ENCODE peak calls at places on chromosomes 13 and 19, in nine cellular contexts. N is astrocyte; R is uterus; B is right atrium auricular region; C is sigmoid colon; L is adrenal gland; K is neuronal stem cell; S is skeletal muscle cell; D is CD8-positive, alpha-beta T cell. O is an unnamed sample.

GRCh38 chr13:78317030-78317429 is 286.3 kb downstream of the POU4F1 start:
- DNase-seq in C (no peak), R (no peak), S (no peak), B (no peak), K (peak), L (no peak), N (no peak), D (no peak), O (no peak)

GRCh38 chr13:114068723-114069322 is 63.6 kb downstream of the RASA3 start:
- DNase-seq in K (no peak), R (peak), D (no peak), S (peak), N (peak), C (peak), L (peak), B (no peak), O (no peak)

GRCh38 chr13:110339975-110340550 is 33.0 kb downstream of the COL4A2 start:
- DNase-seq in R (no peak), S (no peak), D (no peak), C (no peak), B (no peak), L (no peak), N (no peak), K (no peak), O (no peak)

GRCh38 chr19:51514866-51515481 is 13.4 kb upstream of the SIGLEC12 start:
- DNase-seq in R (no peak), D (no peak), K (peak), N (peak), C (no peak), S (peak), B (no peak), L (no peak), O (peak)

GRCh38 chr13:46172531-46172991 is 9.4 kb downstream of the LCP1 start:
- DNase-seq in D (peak), S (no peak), K (no peak), C (no peak), L (no peak), R (no peak), B (no peak), N (no peak), O (no peak)

GRCh38 chr19:18717601-18718000 is 34.1 kb downstream of the CRTC1 start:
- DNase-seq in N (no peak), S (no peak), L (no peak), C (no peak), K (no peak), B (no peak), D (no peak), R (no peak), O (no peak)

GRCh38 chr13:34391071-34391470 is 551.0 kb upstream of the NBEA start:
- DNase-seq in K (no peak), L (no peak), N (peak), B (no peak), C (no peak), R (no peak), D (no peak), S (no peak), O (no peak)

GRCh38 chr19:43607238-43608205 is 4.4 kb upstream of the SRRM5 start:
- DNase-seq in C (no peak), S (no peak), B (no peak), R (no peak), K (no peak), D (no peak), N (no peak), L (no peak), O (no peak)

GRCh38 chr19:50333737-50334617 is 4.8 kb upstream of the KCNC3 start:
- DNase-seq in K (no peak), C (peak), B (peak), S (peak), R (peak), D (no peak), N (peak), L (peak), O (no peak)

GRCh38 chr19:15144046-15144646 is 36.9 kb downstream of the SYDE1 start:
- DNase-seq in S (no peak), N (no peak), B (no peak), L (no peak), C (peak), D (no peak), K (no peak), R (no peak), O (no peak)

GRCh38 chr13:48818495-48818961 is 157.2 kb upstream of the FNDC3A start:
- DNase-seq in R (no peak), K (no peak), N (peak), B (no peak), D (no peak), C (no peak), S (peak), L (peak), O (no peak)

GRCh38 chr13:49410006-49410405 is 33.9 kb downstream of the CAB39L start:
- DNase-seq in N (no peak), S (no peak), L (no peak), B (no peak), K (no peak), R (no peak), D (no peak), C (no peak), O (no peak)

GRCh38 chr19:49070416-49070815 is 2.1 kb downstream of the KCNA7 start:
- DNase-seq in R (no peak), B (no peak), C (no peak), N (no peak), S (no peak), L (no peak), D (no peak), K (no peak), O (no peak)

GRCh38 chr19:33493401-33494275 is 28.0 kb downstream of the PEPD start:
- DNase-seq in D (no peak), B (no peak), K (no peak), C (peak), N (no peak), L (no peak), R (no peak), S (no peak), O (no peak)

GRCh38 chr13:90750957-90751356 is 596.5 kb upstream of the MIR17HG start:
- DNase-seq in C (no peak), L (no peak), K (no peak), N (no peak), D (no peak), R (no peak), S (no peak), B (no peak), O (no peak)

GRCh38 chr13:113620036-113620435 is 35.5 kb downstream of the TFDP1 start:
- DNase-seq in C (peak), K (no peak), S (no peak), N (no peak), B (no peak), D (no peak), R (no peak), L (no peak), O (no peak)

GRCh38 chr13:86425127-86425526 is 625.9 kb upstream of the SLITRK6 start:
- DNase-seq in C (no peak), B (no peak), R (no peak), K (no peak), S (no peak), D (no peak), L (no peak), N (no peak), O (no peak)

GRCh38 chr13:29791997-29792775 is 58.2 kb downstream of the UBL3 start:
- DNase-seq in L (no peak), R (no peak), K (no peak), C (no peak), D (no peak), N (peak), S (no peak), B (no peak), O (no peak)

GRCh38 chr13:29696606-29697005 is 101.1 kb upstream of the SLC7A1 start:
- DNase-seq in L (no peak), N (no peak), B (no peak), D (no peak), R (no peak), S (no peak), K (no peak), C (no peak), O (no peak)

GRCh38 chr13:50408068-50408467 is 392.8 kb downstream of the KCNRG start:
- DNase-seq in R (no peak), N (no peak), S (no peak), C (no peak), L (no peak), K (no peak), D (no peak), B (no peak), O (no peak)

GRCh38 chr19:12648088-12648487 is 18.5 kb downstream of the MAN2B1 start:
- DNase-seq in N (no peak), B (no peak), R (peak), S (no peak), D (no peak), C (no peak), L (peak), K (no peak), O (no peak)

GRCh38 chr19:572891-573825 is 762 bp downstream of the BSG start:
- DNase-seq in D (no peak), N (no peak), B (no peak), K (no peak), C (peak), L (peak), R (peak), S (no peak), O (no peak)

GRCh38 chr19:3604227-3604986 is 2.3 kb downstream of the TBXA2R start:
- DNase-seq in N (no peak), K (no peak), B (no peak), L (no peak), S (no peak), R (no peak), D (peak), C (no peak), O (no peak)

GRCh38 chr19:51749979-51750378 is 1.7 kb downstream of the FPR1 start:
- DNase-seq in R (no peak), S (no peak), K (no peak), L (no peak), B (no peak), C (no peak), D (no peak), N (peak), O (no peak)

GRCh38 chr13:111288276-111288675 is 32.2 kb upstream of the TEX29 start:
- DNase-seq in D (no peak), R (no peak), K (no peak), L (no peak), C (no peak), N (no peak), B (no peak), S (no peak), O (no peak)

GRCh38 chr19:50817941-50818858 is 5.4 kb downstream of the KLK1 start:
- DNase-seq in B (no peak), L (peak), D (no peak), S (no peak), R (no peak), N (no peak), K (peak), C (no peak), O (no peak)

GRCh38 chr13:106480511-106480910 is 55.0 kb downstream of the EFNB2 start:
- DNase-seq in B (no peak), N (no peak), R (no peak), C (no peak), S (no peak), D (no peak), L (no peak), K (no peak), O (no peak)

GRCh38 chr19:13092608-13093260 is 9.9 kb downstream of the LYL1 start:
- DNase-seq in D (no peak), B (no peak), L (no peak), N (peak), S (no peak), K (no peak), R (peak), C (no peak), O (no peak)

GRCh38 chr13:97328222-97328790 is 105.7 kb upstream of the RAP2A start:
- DNase-seq in R (no peak), S (no peak), C (no peak), K (peak), N (peak), D (no peak), L (no peak), B (no peak), O (peak)

GRCh38 chr13:51614350-51614786 is 30.1 kb downstream of the WDFY2 start:
- DNase-seq in N (no peak), L (peak), B (no peak), R (no peak), C (no peak), D (peak), S (no peak), K (no peak), O (no peak)

GRCh38 chr13:101711307-101712025 is 259.0 kb downstream of the ITGBL1 start:
- DNase-seq in L (no peak), D (no peak), S (no peak), K (no peak), B (no peak), C (no peak), R (no peak), N (no peak), O (no peak)

GRCh38 chr13:93248627-93249047 is 22.0 kb downstream of the GPC6 start:
- DNase-seq in K (peak), D (no peak), B (no peak), S (no peak), N (peak), C (no peak), R (no peak), L (no peak), O (no peak)

GRCh38 chr13:36919833-36920611 is at the start of gene SMAD9:
- DNase-seq in N (peak), S (peak), C (peak), D (peak), K (peak), B (peak), R (peak), L (peak), O (peak)

GRCh38 chr13:111791131-111791530 is 275.8 kb upstream of the SOX1 start:
- DNase-seq in B (no peak), S (no peak), D (no peak), C (no peak), N (no peak), L (no peak), R (no peak), K (no peak), O (no peak)

GRCh38 chr19:49338691-49339363 is 3.6 kb downstream of the CD37 start:
- DNase-seq in K (peak), C (peak), N (peak), B (peak), L (peak), D (no peak), S (no peak), R (peak), O (peak)

GRCh38 chr19:35040474-35040825 is 1.1 kb upstream of the HPN start:
- DNase-seq in S (no peak), N (no peak), R (no peak), K (no peak), B (no peak), L (no peak), C (no peak), D (no peak), O (no peak)

GRCh38 chr19:35040826-35041547 is 534 bp upstream of the HPN start:
- DNase-seq in N (no peak), R (peak), B (peak), L (peak), D (no peak), C (peak), S (no peak), K (no peak), O (no peak)

GRCh38 chr19:35042056-35042730 is 672 bp downstream of the HPN start:
- DNase-seq in N (no peak), S (no peak), K (no peak), R (no peak), C (no peak), D (no peak), B (no peak), L (no peak), O (no peak)

GRCh38 chr19:35042954-35043604 is 1.6 kb downstream of the HPN start:
- DNase-seq in B (no peak), N (no peak), R (no peak), S (no peak), L (no peak), C (no peak), K (no peak), D (no peak), O (no peak)

GRCh38 chr19:35041548-35042055 is at the start of gene HPN:
- DNase-seq in C (no peak), S (no peak), R (no peak), L (no peak), B (no peak), N (no peak), K (no peak), D (no peak), O (no peak)
- H3K4me3 ChIP-seq in C (no peak), S (no peak), R (no peak), L (no peak), B (no peak), N (no peak), K (no peak), D (peak), O (peak)

GRCh38 chr19:2353159-2353894 is 6.7 kb upstream of the TMPRSS9 start:
- DNase-seq in D (no peak), L (no peak), R (peak), B (no peak), S (no peak), N (no peak), C (no peak), K (no peak), O (no peak)

GRCh38 chr19:2356036-2356646 is 3.9 kb upstream of the TMPRSS9 start:
- DNase-seq in D (no peak), B (no peak), K (no peak), S (no peak), C (no peak), R (no peak), L (no peak), N (no peak), O (no peak)

GRCh38 chr19:2353895-2354592 is 6.0 kb upstream of the TMPRSS9 start:
- DNase-seq in L (no peak), B (no peak), N (no peak), R (no peak), D (no peak), C (no peak), K (no peak), S (no peak), O (no peak)

GRCh38 chr19:2355168-2356035 is 4.7 kb upstream of the TMPRSS9 start:
- DNase-seq in K (no peak), N (no peak), R (no peak), S (no peak), B (no peak), L (peak), C (no peak), D (no peak), O (no peak)

DNA sequence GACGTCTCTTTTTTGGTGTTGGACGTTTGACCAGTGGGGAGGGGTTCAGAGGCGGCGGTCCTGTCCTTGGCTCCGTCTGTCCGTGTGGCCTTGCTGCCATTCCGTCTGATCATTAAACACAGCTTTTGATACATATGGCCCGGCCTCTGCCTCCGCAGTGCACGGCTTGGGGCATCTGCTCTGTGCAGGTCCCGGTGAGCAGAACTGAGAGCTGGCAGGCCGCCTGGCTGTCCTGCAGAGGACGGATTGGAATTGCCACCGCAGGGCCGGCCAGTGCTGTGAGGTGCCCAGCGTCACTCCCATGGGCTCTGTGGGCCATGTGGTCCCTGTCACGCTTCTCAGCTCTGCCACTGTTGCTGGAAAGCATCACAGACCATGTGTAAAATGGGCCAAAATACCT is 5.4 kb upstream of the TMPRSS9 start:
- DNase-seq in K (no peak), B (no peak), R (no peak), L (no peak), D (no peak), N (no peak), S (no peak), C (no peak), O (no peak)
- H3K4me3 ChIP-seq in K (no peak), B (no peak), R (no peak), L (no peak), D (no peak), N (no peak), S (no peak), C (no peak), O (no peak)

GRCh38 chr13:33185853-33186252 is 99.7 kb downstream of the STARD13 start:
- DNase-seq in L (no peak), K (no peak), N (peak), S (no peak), R (no peak), B (no peak), C (no peak), D (no peak), O (no peak)

GRCh38 chr13:33189470-33189869 is 96.1 kb downstream of the STARD13 start:
- DNase-seq in B (no peak), N (no peak), C (no peak), D (no peak), K (no peak), S (no peak), R (no peak), L (no peak), O (no peak)

GRCh38 chr13:33191425-33192221 is 93.9 kb downstream of the STARD13 start:
- DNase-seq in K (no peak), N (peak), D (no peak), R (no peak), L (peak), S (no peak), C (no peak), B (no peak), O (no peak)

GRCh38 chr13:33186851-33187250 is 98.7 kb downstream of the STARD13 start:
- DNase-seq in L (peak), B (no peak), S (no peak), D (no peak), R (no peak), N (peak), K (no peak), C (no peak), O (no peak)

GRCh38 chr13:33188093-33188882 is 97.3 kb downstream of the STARD13 start:
- DNase-seq in L (no peak), B (no peak), R (no peak), C (no peak), D (no peak), S (no peak), K (no peak), N (peak), O (no peak)
- H3K4me3 ChIP-seq in L (no peak), B (no peak), R (no peak), C (no peak), D (no peak), S (no peak), K (no peak), N (peak), O (no peak)

GRCh38 chr19:17471410-17472125 is 1.2 kb downstream of the SLC27A1 start:
- DNase-seq in C (no peak), R (no peak), N (no peak), K (no peak), D (no peak), B (no peak), L (no peak), S (no peak), O (no peak)
- H3K4me3 ChIP-seq in C (peak), R (peak), N (peak), K (peak), D (peak), B (no peak), L (no peak), S (peak), O (peak)

GRCh38 chr13:95643009-95643408 is 1.5 kb downstream of the DZIP1 start:
- DNase-seq in K (no peak), D (no peak), N (no peak), S (no peak), C (no peak), L (no peak), R (no peak), B (no peak), O (no peak)

GRCh38 chr13:95644611-95645052 is at the start of gene DZIP1:
- DNase-seq in N (peak), L (peak), B (peak), S (peak), R (peak), C (peak), D (no peak), K (peak), O (peak)

GRCh38 chr13:95641961-95642621 is 2.4 kb downstream of the DZIP1 start:
- DNase-seq in S (no peak), D (no peak), R (peak), L (no peak), N (peak), B (no peak), K (peak), C (peak), O (no peak)

GRCh38 chr13:95643471-95643813 is 1.1 kb downstream of the DZIP1 start:
- DNase-seq in C (no peak), B (no peak), S (no peak), D (no peak), N (peak), L (no peak), K (peak), R (peak), O (no peak)

DNA sequence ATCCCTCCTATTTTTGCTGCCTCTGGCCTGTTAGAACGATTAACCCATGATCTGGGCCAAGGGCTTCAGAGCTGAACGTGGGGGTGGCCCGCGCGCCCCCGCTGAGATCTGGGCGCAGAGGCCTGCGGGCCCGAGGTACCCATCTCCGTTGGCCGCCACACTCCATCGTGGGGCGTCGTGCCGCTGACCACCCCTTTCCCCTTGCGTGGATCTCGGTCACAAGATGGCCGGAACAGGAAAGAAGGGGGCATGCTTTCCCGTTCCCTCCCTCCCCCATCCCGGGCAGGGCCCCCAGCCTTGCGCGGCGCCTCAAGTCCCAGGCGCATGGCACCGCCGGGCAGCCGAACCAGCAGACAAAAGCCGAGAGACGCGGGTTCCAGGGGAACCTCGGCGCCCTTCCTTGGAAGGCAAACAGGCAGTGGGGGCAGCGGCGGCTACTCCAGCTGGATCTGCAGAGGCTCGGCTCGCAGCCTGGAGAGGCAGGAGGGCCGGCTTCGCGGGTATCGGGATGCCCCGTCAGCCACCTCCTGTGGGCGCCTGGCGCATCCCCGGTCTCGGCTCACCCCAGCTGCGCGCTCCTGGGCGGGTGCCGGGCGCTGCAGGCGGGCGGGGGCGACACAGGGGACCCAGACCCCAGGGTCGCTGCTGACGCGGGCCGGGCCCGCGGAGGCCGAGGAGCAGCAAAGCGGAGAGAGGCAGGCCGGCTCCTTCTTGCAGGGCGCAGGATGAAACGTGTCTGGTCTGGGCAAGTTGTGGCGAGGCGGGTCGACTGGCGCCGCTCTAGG is 500 bp downstream of the DZIP1 start:
- DNase-seq in S (no peak), R (peak), D (no peak), B (no peak), C (no peak), K (no peak), N (peak), L (peak), O (peak)
- H3K4me3 ChIP-seq in S (peak), R (peak), D (no peak), B (peak), C (peak), K (peak), N (peak), L (no peak), O (peak)

GRCh38 chr19:39400997-39401548 is 5.6 kb upstream of the ZFP36 start:
- DNase-seq in R (no peak), N (no peak), K (no peak), C (no peak), B (no peak), S (no peak), D (no peak), L (no peak), O (no peak)
- H3K4me3 ChIP-seq in R (no peak), N (no peak), K (peak), C (no peak), B (no peak), S (no peak), D (no peak), L (no peak), O (no peak)

O was measured in NT2/D1.